ENCODE peak calls at places on chromosomes 11 and 22, in nine cellular contexts. H, O, W, Q, A, N, Y, T and M are unnamed samples.

GRCh38 chr11:58788355-58789023 is 56.0 kb downstream of the GLYATL2 start:
- DNase-seq in T (peak; percentile 41), W (peak; percentile 72), O (peak; percentile 69), H (peak; percentile 56), A (peak; percentile 13), Y (no peak), Q (peak; percentile 67), N (no peak), M (peak; percentile 7)

GRCh38 chr11:102882389-102883024 is 7.7 kb upstream of the MMP12 start:
- DNase-seq in N (no peak), T (no peak), A (no peak), Y (no peak), W (no peak), Q (peak; percentile 61), O (peak; percentile 23), H (no peak), M (no peak)

GRCh38 chr11:63889344-63889743 is 27.6 kb downstream of the RCOR2 start:
- DNase-seq in N (no peak), A (no peak), O (no peak), H (no peak), Y (no peak), W (no peak), T (no peak), Q (no peak), M (no peak)

GRCh38 chr11:65606876-65607613 is 7.0 kb downstream of the MAP3K11 start:
- DNase-seq in A (no peak), T (peak; percentile 91), W (peak; percentile 24), Y (peak; percentile 93), Q (peak; percentile 99), O (peak; percentile 25), H (peak; percentile 100), N (peak; percentile 97), M (peak; percentile 92)

GRCh38 chr11:76587810-76588454 is 82.6 kb downstream of the LRRC32 start:
- DNase-seq in O (no peak), A (no peak), T (no peak), H (no peak), Y (no peak), W (no peak), N (no peak), Q (no peak), M (no peak)

GRCh38 chr11:43010042-43010441 is 301.8 kb upstream of the API5 start:
- DNase-seq in T (no peak), Q (no peak), W (no peak), O (no peak), A (no peak), Y (no peak), N (no peak), H (no peak), M (no peak)

GRCh38 chr11:17012179-17012578 is 2.0 kb downstream of the PLEKHA7 start:
- DNase-seq in H (peak; percentile 31), Y (no peak), T (no peak), O (no peak), Q (no peak), N (no peak), W (no peak), A (no peak), M (no peak)

GRCh38 chr11:10892250-10892649 is 34.4 kb upstream of the ZBED5 start:
- DNase-seq in W (peak; percentile 0), Y (no peak), H (no peak), O (no peak), A (no peak), N (no peak), T (no peak), Q (no peak), M (no peak)

GRCh38 chr11:27116684-27117083 is 76.1 kb downstream of the BBOX1 start:
- DNase-seq in A (no peak), N (no peak), H (no peak), T (no peak), W (no peak), Q (peak; percentile 14), Y (no peak), O (peak; percentile 7), M (no peak)

GRCh38 chr11:441043-441417 is 781 bp downstream of the ANO9 start:
- DNase-seq in N (no peak), O (no peak), T (no peak), W (no peak), Y (no peak), Q (no peak), A (no peak), H (no peak), M (no peak)

GRCh38 chr11:15707194-15707593 is 592.5 kb downstream of the INSC start:
- DNase-seq in W (no peak), Q (no peak), H (no peak), O (no peak), T (no peak), Y (no peak), N (no peak), A (no peak), M (no peak)

GRCh38 chr22:29207231-29207550 is 1.5 kb downstream of the EMID1 start:
- DNase-seq in O (no peak), A (no peak), W (no peak), Y (no peak), T (no peak), H (no peak), N (no peak), Q (no peak), M (no peak)

GRCh38 chr11:59267196-59267595 is 54.5 kb upstream of the MPEG1 start:
- DNase-seq in Y (no peak), T (no peak), W (no peak), Q (no peak), O (no peak), H (no peak), N (no peak), A (no peak), M (no peak)

GRCh38 chr11:66015094-66015881 is 3.5 kb downstream of the CST6 start:
- DNase-seq in O (peak; percentile 97), Y (no peak), H (no peak), A (no peak), Q (peak; percentile 56), W (no peak), N (no peak), T (no peak), M (no peak)

GRCh38 chr11:77191823-77192495 is 63.9 kb downstream of the MYO7A start:
- DNase-seq in N (peak; percentile 69), W (peak; percentile 10), A (peak; percentile 28), T (peak; percentile 86), H (peak; percentile 97), Y (no peak), O (peak; percentile 87), Q (peak; percentile 35), M (no peak)

GRCh38 chr22:24025475-24025874 is 14.4 kb downstream of the CABIN1 start:
- DNase-seq in N (no peak), Y (no peak), A (no peak), W (no peak), T (no peak), O (no peak), Q (no peak), H (no peak), M (no peak)

GRCh38 chr11:133898031-133898769 is 52.9 kb upstream of the SPATA19 start:
- DNase-seq in T (no peak), A (no peak), N (peak; percentile 25), W (peak; percentile 27), Q (no peak), Y (no peak), O (no peak), H (peak; percentile 55), M (no peak)

GRCh38 chr22:44444341-44445306 is 53.4 kb downstream of the RTL6 start:
- DNase-seq in H (peak; percentile 44), T (no peak), Q (no peak), W (peak; percentile 44), N (peak; percentile 30), O (no peak), A (no peak), Y (no peak), M (no peak)

GRCh38 chr11:57213282-57214086 is 23.6 kb downstream of the APLNR start:
- DNase-seq in W (peak; percentile 99), Q (no peak), Y (no peak), A (no peak), T (peak; percentile 56), N (no peak), O (no peak), H (peak; percentile 89), M (no peak)

GRCh38 chr11:66267379-66268209 is 845 bp upstream of the RAB1B start:
- DNase-seq in H (peak; percentile 77), A (peak; percentile 84), O (peak; percentile 42), Q (peak; percentile 93), N (peak; percentile 91), W (peak; percentile 85), T (peak; percentile 94), Y (peak; percentile 84), M (peak; percentile 80)

GRCh38 chr11:118744001-118744400 is 47.0 kb downstream of the DDX6 start:
- DNase-seq in A (no peak), W (peak; percentile 73), T (no peak), Q (peak; percentile 48), O (no peak), H (no peak), Y (no peak), N (no peak), M (no peak)

GRCh38 chr11:35031869-35032268 is 107.1 kb upstream of the CD44 start:
- DNase-seq in Q (no peak), H (peak; percentile 47), T (no peak), A (no peak), O (peak; percentile 80), N (no peak), W (no peak), Y (no peak), M (no peak)

GRCh38 chr11:46306296-46306853 is 28.9 kb downstream of the CREB3L1 start:
- DNase-seq in Q (peak; percentile 16), W (no peak), H (no peak), O (peak; percentile 75), Y (no peak), T (no peak), A (no peak), N (no peak), M (no peak)